ENCODE peak calls at places on chromosomes 7 and 10, in ten cellular contexts. N is kidney tubule cell; O is omental fat pad; K is ELF-1; L is stimulated activated CD4-positive, alpha-beta T cell treated with anti-CD3 and anti-CD28 coated beads, Interleukin-2, amount 100 ng/mL, for 4 hours; M is fibroblast of pulmonary artery; B is AG04450; Q is activated CD8-positive, alpha-beta memory T cell treated with anti-CD3 and anti-CD28 coated beads for 4 hours; X is AG09309; E is mesenteric fat pad. C is an unnamed sample.

GRCh38 chr10:88545359-88545758 is 37.8 kb downstream of the RNLS start:
- DNase-seq in N (no peak), O (no peak), K (no peak), L (no peak), M (no peak), B (no peak), Q (no peak), X (no peak), E (no peak), C (no peak)

GRCh38 chr10:3785849-3786290 is 861 bp upstream of the KLF6 start:
- DNase-seq in N (peak; percentile 76), O (no peak), K (peak; percentile 60), L (no peak), M (peak; percentile 62), B (no peak), Q (no peak), X (no peak), E (no peak), C (peak; percentile 44)

GRCh38 chr7:80453699-80454340 is 58.0 kb downstream of the GNAT3 start:
- DNase-seq in N (peak; percentile 19), O (no peak), K (no peak), L (no peak), M (peak; percentile 60), B (no peak), Q (no peak), X (no peak), E (no peak), C (peak; percentile 20)

GRCh38 chr10:48523820-48524758 is 80.8 kb downstream of the ARHGAP22 start:
- DNase-seq in N (peak; percentile 37), O (no peak), K (peak; percentile 56), L (no peak), M (peak; percentile 21), B (no peak), Q (no peak), X (no peak), E (peak; percentile 88), C (peak; percentile 68)

GRCh38 chr7:159113056-159113455 is 31.6 kb downstream of the VIPR2 start:
- DNase-seq in N (no peak), O (no peak), K (peak; percentile 74), L (no peak), M (no peak), B (no peak), Q (no peak), X (no peak), E (no peak), C (no peak)

GRCh38 chr10:116146374-116146773 is 126.6 kb downstream of the GFRA1 start:
- DNase-seq in N (peak; percentile 36), O (no peak), K (no peak), L (no peak), M (no peak), B (no peak), Q (no peak), X (no peak), E (no peak), C (peak; percentile 5)

GRCh38 chr7:29858080-29858951 is 52.0 kb downstream of the WIPF3 start:
- DNase-seq in N (no peak), O (no peak), K (no peak), L (no peak), M (no peak), B (no peak), Q (no peak), X (no peak), E (no peak), C (no peak)

GRCh38 chr10:97553575-97554100 is 18.9 kb upstream of the ANKRD2 start:
- DNase-seq in N (peak; percentile 76), O (no peak), K (peak; percentile 95), L (peak; percentile 44), M (peak; percentile 75), B (no peak), Q (peak; percentile 19), X (no peak), E (no peak), C (peak; percentile 77)

GRCh38 chr7:75638607-75639070 is 100.1 kb downstream of the HIP1 start:
- DNase-seq in N (peak; percentile 42), O (no peak), K (peak; percentile 58), L (no peak), M (peak; percentile 35), B (peak; percentile 6), Q (no peak), X (no peak), E (no peak), C (peak; percentile 78)

GRCh38 chr7:114083714-114084113 is 164.9 kb upstream of the PPP1R3A start:
- DNase-seq in N (peak; percentile 6), O (no peak), K (no peak), L (no peak), M (no peak), B (no peak), Q (no peak), X (no peak), E (no peak), C (no peak)

GRCh38 chr7:46344533-46344932 is 423.5 kb upstream of the IGFBP3 start:
- DNase-seq in N (no peak), O (no peak), K (no peak), L (no peak), M (no peak), B (no peak), Q (no peak), X (no peak), E (no peak), C (no peak)

GRCh38 chr10:71449026-71449425 is 52.3 kb downstream of the CDH23 start:
- DNase-seq in N (no peak), O (no peak), K (no peak), L (no peak), M (no peak), B (no peak), Q (no peak), X (no peak), E (no peak), C (no peak)

GRCh38 chr10:131943021-131943814 is 38.5 kb downstream of the BNIP3 start:
- DNase-seq in N (peak; percentile 53), O (no peak), K (peak; percentile 61), L (no peak), M (peak; percentile 24), B (no peak), Q (no peak), X (no peak), E (peak; percentile 64), C (peak; percentile 62)

GRCh38 chr10:15784662-15785300 is 65.1 kb upstream of the ITGA8 start:
- DNase-seq in N (no peak), O (no peak), K (peak; percentile 64), L (no peak), M (no peak), B (no peak), Q (no peak), X (no peak), E (no peak), C (no peak)

GRCh38 chr10:130873636-130874035 is 437.9 kb downstream of the TCERG1L start:
- DNase-seq in N (no peak), O (no peak), K (no peak), L (no peak), M (no peak), B (no peak), Q (no peak), X (no peak), E (peak; percentile 18), C (no peak)

GRCh38 chr10:95096143-95096542 is 26.8 kb upstream of the CYP2C8 start:
- DNase-seq in N (no peak), O (no peak), K (no peak), L (no peak), M (no peak), B (no peak), Q (no peak), X (no peak), E (no peak), C (no peak)

GRCh38 chr10:68633281-68633680 is 73.1 kb downstream of the TET1 start:
- DNase-seq in N (no peak), O (no peak), K (no peak), L (no peak), M (no peak), B (no peak), Q (no peak), X (no peak), E (no peak), C (no peak)

GRCh38 chr7:151075662-151075971 is 5.0 kb downstream of the FASTK start:
- DNase-seq in N (no peak), O (no peak), K (no peak), L (no peak), M (no peak), B (no peak), Q (no peak), X (no peak), E (no peak), C (no peak)

GRCh38 chr7:141362580-141363435 is 188.4 kb upstream of the AGK start:
- DNase-seq in N (peak; percentile 95), O (no peak), K (peak; percentile 70), L (no peak), M (peak; percentile 71), B (no peak), Q (no peak), X (peak; percentile 21), E (no peak), C (peak; percentile 18)

GRCh38 chr7:139776486-139777303 is 1.1 kb downstream of the HIPK2 start:
- DNase-seq in N (peak; percentile 57), O (no peak), K (peak; percentile 42), L (peak; percentile 22), M (peak; percentile 53), B (no peak), Q (no peak), X (no peak), E (no peak), C (peak; percentile 50)

GRCh38 chr7:82677493-82677892 is 233.9 kb upstream of the CACNA2D1 start:
- DNase-seq in N (peak; percentile 17), O (no peak), K (no peak), L (peak; percentile 13), M (no peak), B (no peak), Q (peak; percentile 6), X (no peak), E (no peak), C (peak; percentile 5)

GRCh38 chr10:124524991-124525653 is 63.5 kb downstream of the LHPP start:
- DNase-seq in N (no peak), O (no peak), K (no peak), L (no peak), M (no peak), B (no peak), Q (no peak), X (no peak), E (no peak), C (peak; percentile 29)

GRCh38 chr7:117061751-117062150 is 108.5 kb downstream of the ST7 start:
- DNase-seq in N (peak; percentile 40), O (no peak), K (no peak), L (no peak), M (no peak), B (no peak), Q (no peak), X (peak; percentile 5), E (no peak), C (no peak)